ENCODE peak calls at places on chromosomes 3 and 15, in ten cellular contexts. Z is endothelial cell, A is MM.1S, R is astrocyte, M is bronchial epithelial cell, O is BE2C, T is Calu3, J is AG04449, Q is dorsolateral prefrontal cortex, E is left ventricle myocardium inferior. B is an unnamed sample.

GRCh38 chr3:13612829-13613228 is 63.9 kb downstream of the FBLN2 start:
- DNase-seq in Z (no peak), A (no peak), R (no peak), M (peak; percentile 62), O (no peak), T (no peak), J (no peak), Q (no peak), E (peak; percentile 62), B (no peak)

GRCh38 chr15:69011641-69012040 is 2.9 kb upstream of the NOX5 start:
- DNase-seq in Z (no peak), A (no peak), R (no peak), M (no peak), O (no peak), T (no peak), J (no peak), Q (no peak), E (no peak), B (no peak)

GRCh38 chr3:197427013-197427412 is 128.6 kb upstream of the DLG1 start:
- DNase-seq in Z (no peak), A (no peak), R (no peak), M (no peak), O (peak; percentile 65), T (no peak), J (no peak), Q (no peak), E (no peak), B (no peak)

GRCh38 chr3:29871087-29871486 is 590.2 kb downstream of the RBMS3 start:
- DNase-seq in Z (no peak), A (peak; percentile 18), R (no peak), M (no peak), O (no peak), T (no peak), J (no peak), Q (no peak), E (no peak), B (peak; percentile 1)

GRCh38 chr3:182969277-182969676 is 11.1 kb downstream of the DCUN1D1 start:
- DNase-seq in Z (no peak), A (no peak), R (peak; percentile 57), M (peak; percentile 23), O (no peak), T (no peak), J (peak; percentile 40), Q (no peak), E (no peak), B (peak; percentile 23)

GRCh38 chr3:122464659-122465058 is 48.8 kb upstream of the WDR5B start:
- DNase-seq in Z (no peak), A (no peak), R (no peak), M (no peak), O (no peak), T (no peak), J (no peak), Q (no peak), E (no peak), B (no peak)

GRCh38 chr3:100096866-100097265 is 17.4 kb downstream of the FILIP1L start:
- DNase-seq in Z (no peak), A (no peak), R (no peak), M (no peak), O (no peak), T (no peak), J (no peak), Q (no peak), E (no peak), B (no peak)

GRCh38 chr15:44729394-44729913 is 6.9 kb upstream of the TRIM69 start:
- DNase-seq in Z (no peak), A (peak; percentile 53), R (peak; percentile 4), M (no peak), O (peak; percentile 27), T (no peak), J (no peak), Q (no peak), E (no peak), B (peak; percentile 32)

GRCh38 chr3:193869221-193870201 is 266.4 kb upstream of the HES1 start:
- DNase-seq in Z (peak; percentile 44), A (no peak), R (peak; percentile 91), M (peak; percentile 61), O (no peak), T (peak; percentile 98), J (peak; percentile 37), Q (no peak), E (peak; percentile 53), B (peak; percentile 82)

GRCh38 chr3:33096103-33096868 is 660 bp downstream of the GLB1 start:
- DNase-seq in Z (peak; percentile 47), A (peak; percentile 56), R (peak; percentile 18), M (peak; percentile 13), O (no peak), T (peak; percentile 35), J (no peak), Q (peak; percentile 66), E (peak; percentile 60), B (peak; percentile 36)

GRCh38 chr3:129238945-129239705 is 10.3 kb upstream of the COPG1 start:
- DNase-seq in Z (no peak), A (peak; percentile 28), R (no peak), M (peak; percentile 72), O (no peak), T (no peak), J (no peak), Q (no peak), E (peak; percentile 26), B (peak; percentile 77)

GRCh38 chr15:68749365-68750141 is 71.1 kb downstream of the ANP32A start:
- DNase-seq in Z (no peak), A (no peak), R (no peak), M (no peak), O (no peak), T (no peak), J (no peak), Q (no peak), E (no peak), B (no peak)

DNA sequence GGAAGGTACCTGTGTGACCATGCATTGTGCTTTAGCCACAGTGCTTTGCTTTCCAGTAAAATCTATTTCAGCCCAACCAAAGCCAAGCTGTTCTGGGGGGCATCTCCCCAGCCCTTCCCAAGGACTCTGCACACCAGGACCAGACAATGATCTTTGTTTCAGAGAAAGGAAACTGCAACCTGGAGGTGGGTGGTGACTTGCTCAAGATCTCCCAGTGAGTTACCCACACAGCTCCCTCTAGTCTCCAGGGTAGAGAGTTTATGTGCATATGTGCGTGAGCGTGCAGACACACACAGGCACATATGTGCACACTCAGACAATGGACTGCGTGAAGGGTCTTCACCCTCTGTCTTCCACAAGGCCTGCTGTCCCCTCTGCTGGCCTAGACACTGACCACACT is 162.4 kb upstream of the TLE3 start:
- DNase-seq in Z (no peak), A (peak; percentile 33), R (no peak), M (no peak), O (no peak), T (no peak), J (no peak), Q (no peak), E (no peak), B (no peak)
- TF ChIP-seq CTCF in Z (no peak), A (no peak), R (no peak), M (no peak), O (no peak), T (peak; percentile 8), J (no peak), Q (no peak), E (no peak), B (no peak)

DNA sequence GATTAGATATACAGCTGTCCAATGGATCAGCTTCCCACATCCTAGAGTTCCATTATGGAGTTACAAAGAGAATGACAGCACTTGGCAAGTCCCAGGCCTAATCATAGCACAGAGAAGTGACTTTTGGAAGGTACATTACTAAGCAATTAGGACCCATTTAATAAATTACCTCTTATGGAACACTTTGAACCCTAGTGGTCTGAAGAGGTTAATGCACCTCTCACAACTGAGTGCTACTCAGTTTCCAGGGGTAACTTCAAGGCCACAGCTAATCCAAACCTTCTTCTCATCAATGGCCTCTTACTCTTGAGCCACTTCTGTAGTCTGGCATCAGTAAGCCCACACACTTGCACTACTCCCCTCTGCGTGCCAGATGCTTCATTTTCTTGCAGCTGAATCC is 34.9 kb upstream of the MEIS2 start:
- DNase-seq in Z (no peak), A (peak; percentile 28), R (no peak), M (peak; percentile 47), O (peak; percentile 7), T (no peak), J (no peak), Q (no peak), E (no peak), B (peak; percentile 40)
- TF ChIP-seq CTCF in Z (peak; percentile 66), A (peak; percentile 38), R (peak; percentile 38), M (peak; percentile 54), O (peak; percentile 69), T (peak; percentile 25), J (no peak), Q (peak; percentile 22), E (peak; percentile 14), B (peak; percentile 64)

GRCh38 chr3:97967966-97968365 is 4.3 kb downstream of the RIOX2 start:
- DNase-seq in Z (no peak), A (no peak), R (no peak), M (no peak), O (no peak), T (no peak), J (no peak), Q (no peak), E (no peak), B (no peak)
- TF ChIP-seq CTCF in Z (no peak), A (peak; percentile 8), R (no peak), M (no peak), O (peak; percentile 39), T (no peak), J (no peak), Q (no peak), E (no peak), B (no peak)

GRCh38 chr3:126835472-126836219 is 131.6 kb downstream of the CHCHD6 start:
- DNase-seq in Z (no peak), A (no peak), R (peak; percentile 59), M (peak; percentile 77), O (peak; percentile 64), T (no peak), J (no peak), Q (no peak), E (no peak), B (peak; percentile 31)
- TF ChIP-seq CTCF in Z (no peak), A (no peak), R (no peak), M (no peak), O (peak; percentile 48), T (no peak), J (peak; percentile 9), Q (no peak), E (peak; percentile 16), B (no peak)

GRCh38 chr15:91950631-91951384 is 97.3 kb downstream of the SLCO3A1 start:
- DNase-seq in Z (no peak), A (peak; percentile 31), R (peak; percentile 39), M (peak; percentile 63), O (no peak), T (no peak), J (no peak), Q (no peak), E (no peak), B (peak; percentile 89)
- TF ChIP-seq CTCF in Z (no peak), A (peak; percentile 31), R (no peak), M (peak; percentile 14), O (no peak), T (no peak), J (no peak), Q (no peak), E (no peak), B (peak; percentile 12)

DNA sequence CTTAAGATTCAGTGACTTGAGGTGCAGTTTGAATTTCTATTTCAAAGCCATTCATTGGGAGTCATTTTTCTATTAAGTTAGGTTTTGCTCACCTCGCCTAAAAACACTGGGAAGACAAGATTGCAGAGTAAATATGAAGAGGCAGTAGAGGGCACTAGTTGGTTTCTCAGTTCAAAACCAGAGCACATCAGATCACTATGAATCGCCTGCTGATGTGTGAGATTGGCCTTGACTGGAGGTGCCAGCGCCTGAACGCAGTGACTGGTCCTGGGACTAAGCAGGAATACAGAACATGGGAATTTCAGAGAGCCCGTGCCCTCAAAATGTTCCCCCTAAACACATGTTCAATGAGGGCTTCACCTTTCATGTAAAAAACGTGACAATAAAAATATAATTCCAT is 229.0 kb downstream of the ITPR1 start:
- DNase-seq in Z (no peak), A (no peak), R (peak; percentile 77), M (peak; percentile 74), O (no peak), T (peak; percentile 53), J (no peak), Q (no peak), E (no peak), B (peak; percentile 87)
- TF ChIP-seq CTCF in Z (no peak), A (peak; percentile 35), R (no peak), M (peak; percentile 61), O (peak; percentile 25), T (peak; percentile 20), J (peak; percentile 44), Q (peak; percentile 53), E (peak; percentile 61), B (peak; percentile 59)